ENCODE peak calls at places on chromosomes 3 and 15, in five cellular contexts. I is fibroblast of lung, H is neural crest cell, R is GM20000, T is glutamatergic neuron. B is an unnamed sample.
A peak's percentile ranks its signal among the peaks of the same experiment; 100 is the strongest.

GRCh38 chr15:59060348-59060747 is 44.6 kb upstream of the CCNB2 start:
- DNase-seq in I (no peak), R (no peak), H (no peak), T (no peak), B (no peak)

GRCh38 chr3:97347780-97348179 is 416.8 kb upstream of the ARL6 start:
- DNase-seq in T (no peak), H (no peak), I (no peak), R (no peak), B (no peak)

GRCh38 chr3:43923101-43923979 is 232.6 kb downstream of the ABHD5 start:
- DNase-seq in I (no peak), H (no peak), R (no peak), T (no peak), B (no peak)

GRCh38 chr3:42192334-42193200 is 73.4 kb downstream of the CCK start:
- DNase-seq in R (peak; percentile 34), H (no peak), I (no peak), T (no peak), B (peak; percentile 62)

GRCh38 chr3:188656196-188656982 is 502.4 kb downstream of the LPP start:
- DNase-seq in I (no peak), H (no peak), T (no peak), R (no peak), B (no peak)

GRCh38 chr3:188051801-188052228 is 102.1 kb upstream of the LPP start:
- DNase-seq in R (no peak), I (peak; percentile 44), H (peak; percentile 8), T (no peak), B (no peak)

GRCh38 chr3:134371542-134372324 is 2.5 kb downstream of the AMOTL2 start:
- DNase-seq in R (no peak), T (no peak), H (no peak), I (no peak), B (no peak)

GRCh38 chr3:31235062-31235704 is 297.5 kb upstream of the STT3B start:
- DNase-seq in H (no peak), I (peak; percentile 9), T (no peak), R (no peak), B (no peak)

GRCh38 chr15:55791576-55792400 is 48.8 kb upstream of the PRTG start:
- DNase-seq in I (peak; percentile 86), R (no peak), H (no peak), T (no peak), B (no peak)

GRCh38 chr15:40914486-40914885 is 14.7 kb upstream of the DLL4 start:
- DNase-seq in T (no peak), H (no peak), I (no peak), R (no peak), B (no peak)

GRCh38 chr3:68306571-68306970 is 625.8 kb downstream of the TAFA4 start:
- DNase-seq in H (peak; percentile 51), I (no peak), T (no peak), R (peak; percentile 8), B (no peak)

GRCh38 chr3:192543163-192543562 is 184.2 kb downstream of the FGF12 start:
- DNase-seq in H (no peak), R (no peak), I (no peak), T (no peak), B (no peak)

GRCh38 chr3:116046350-116046749 is 398.9 kb downstream of the LSAMP start:
- DNase-seq in R (no peak), I (no peak), T (no peak), H (no peak), B (no peak)

GRCh38 chr15:61521961-61522360 is 292.9 kb upstream of the RORA start:
- DNase-seq in I (no peak), H (no peak), R (no peak), T (no peak), B (no peak)

GRCh38 chr15:66290007-66290406 is 3.4 kb upstream of the DIS3L start:
- DNase-seq in I (no peak), R (no peak), T (no peak), H (no peak), B (no peak)

GRCh38 chr15:66288093-66288492 is 5.3 kb upstream of the DIS3L start:
- DNase-seq in R (no peak), I (no peak), T (no peak), H (no peak), B (no peak)

GRCh38 chr15:66288796-66289195 is 4.6 kb upstream of the DIS3L start:
- DNase-seq in R (no peak), H (no peak), T (no peak), I (peak; percentile 75), B (no peak)

GRCh38 chr15:66285462-66286280 is 7.7 kb upstream of the DIS3L start:
- DNase-seq in T (no peak), I (no peak), R (no peak), H (no peak), B (no peak)

GRCh38 chr15:66287461-66288055 is 5.8 kb upstream of the DIS3L start:
- DNase-seq in H (no peak), I (peak; percentile 50), T (no peak), R (peak; percentile 38), B (no peak)
- TF ChIP-seq CTCF in H (peak; percentile 78), I (no peak), T (peak; percentile 77), R (peak; percentile 19), B (peak; percentile 38)

GRCh38 chr15:65623103-65623502 is 1.4 kb downstream of the SLC24A1 start:
- DNase-seq in R (no peak), T (no peak), I (no peak), H (no peak), B (no peak)
- TF ChIP-seq CTCF in R (no peak), T (no peak), I (no peak), H (no peak), B (no peak)

GRCh38 chr3:190252080-190252479 is 70.2 kb downstream of the CLDN1 start:
- DNase-seq in H (no peak), R (no peak), T (no peak), I (peak; percentile 92), B (no peak)

DNA sequence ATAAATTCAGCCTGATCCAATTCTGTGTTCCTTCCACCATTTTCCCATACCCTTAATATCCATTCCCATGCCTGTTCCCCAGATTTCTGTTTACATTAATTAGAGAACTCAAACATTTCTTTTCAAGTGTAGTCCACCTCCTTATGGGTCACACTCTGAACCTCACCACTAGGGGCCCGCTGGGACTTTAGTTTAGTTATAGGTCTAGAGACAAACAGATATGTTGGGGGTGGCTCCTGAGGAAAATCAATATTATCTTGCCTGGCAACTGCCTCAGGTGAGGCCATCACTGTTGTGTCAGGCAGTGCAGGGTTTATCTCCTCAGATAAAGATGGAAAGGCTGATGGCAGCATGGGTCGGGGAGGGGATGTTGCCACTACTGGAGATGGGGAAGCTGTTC is 72.8 kb downstream of the CLDN1 start:
- DNase-seq in T (no peak), H (no peak), I (no peak), R (no peak), B (no peak)
- TF ChIP-seq CTCF in T (no peak), H (peak; percentile 16), I (no peak), R (no peak), B (peak; percentile 20)

GRCh38 chr3:40179016-40179415 is 130.5 kb upstream of the EIF1B start:
- DNase-seq in T (peak; percentile 85), H (peak; percentile 74), I (peak; percentile 66), R (peak; percentile 54), B (no peak)

GRCh38 chr3:40178012-40178594 is 131.4 kb upstream of the EIF1B start:
- DNase-seq in R (no peak), T (no peak), I (no peak), H (no peak), B (no peak)

GRCh38 chr3:40185029-40185695 is 124.3 kb upstream of the EIF1B start:
- DNase-seq in R (peak; percentile 33), I (no peak), T (no peak), H (no peak), B (peak; percentile 42)

GRCh38 chr3:40186508-40186907 is 123.0 kb upstream of the EIF1B start:
- DNase-seq in H (no peak), I (no peak), R (no peak), T (no peak), B (no peak)

DNA sequence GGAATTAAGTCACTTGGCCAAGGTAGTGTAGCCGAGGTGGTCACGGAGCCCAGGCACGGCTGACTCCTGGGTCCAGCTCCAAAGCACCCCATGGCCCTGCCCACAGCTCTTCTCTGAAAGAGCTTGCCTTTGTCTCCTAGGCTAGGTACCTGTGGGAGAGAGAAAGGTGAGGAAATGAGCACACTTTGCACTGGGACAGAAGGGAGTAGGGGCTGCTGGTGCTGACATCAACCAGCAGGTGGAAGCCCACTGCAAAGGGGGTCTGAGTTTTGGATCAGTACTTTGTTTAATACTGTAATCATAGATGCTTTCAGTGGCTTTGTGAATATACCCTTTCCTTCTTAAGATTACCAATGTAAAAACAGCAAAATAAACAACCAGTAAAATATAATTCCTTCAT is 128.3 kb upstream of the EIF1B start:
- DNase-seq in H (no peak), R (no peak), T (no peak), I (no peak), B (no peak)
- TF ChIP-seq CTCF in H (peak; percentile 20), R (no peak), T (no peak), I (no peak), B (peak; percentile 8)

DNA sequence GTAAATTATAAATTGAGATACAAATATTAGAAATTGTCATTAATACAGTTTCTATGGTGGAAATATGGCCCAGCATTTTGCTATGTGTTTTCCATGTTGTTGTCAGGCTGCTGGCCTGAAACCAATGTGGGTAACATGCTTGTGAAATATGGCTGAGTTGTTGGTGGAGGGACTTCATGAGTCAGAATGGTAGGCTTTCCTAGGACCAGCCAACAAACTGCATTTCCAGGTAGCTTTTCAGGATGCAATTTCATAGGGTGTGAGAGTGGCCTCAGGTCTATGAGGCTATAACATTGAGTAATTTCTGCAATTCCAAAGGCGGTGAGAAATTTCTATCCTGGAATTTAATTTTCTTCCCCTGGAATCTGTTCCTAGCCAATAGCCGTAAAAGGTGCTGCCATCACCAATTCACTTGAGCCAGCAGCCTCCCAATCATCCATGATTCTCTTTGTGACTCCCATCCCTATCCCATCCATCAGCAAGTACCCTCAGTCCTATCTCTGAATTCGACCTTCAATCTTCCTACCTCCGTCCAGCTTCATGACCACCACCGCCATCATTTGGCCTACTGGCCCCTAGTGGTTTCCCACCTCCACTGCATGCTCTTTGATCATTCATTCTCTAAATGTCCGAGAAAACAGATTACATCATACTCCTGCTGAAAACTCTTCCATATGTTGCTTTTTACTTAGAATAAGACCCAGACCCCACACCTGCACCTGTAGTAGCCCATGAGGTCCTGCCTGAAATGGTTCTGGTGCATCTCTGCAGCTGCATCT is 276.6 kb upstream of the CFAP20DC start:
- DNase-seq in T (no peak), R (no peak), I (no peak), H (no peak), B (no peak)
- TF ChIP-seq CTCF in T (peak; percentile 55), R (no peak), I (peak; percentile 12), H (peak; percentile 50), B (peak; percentile 50)

DNA sequence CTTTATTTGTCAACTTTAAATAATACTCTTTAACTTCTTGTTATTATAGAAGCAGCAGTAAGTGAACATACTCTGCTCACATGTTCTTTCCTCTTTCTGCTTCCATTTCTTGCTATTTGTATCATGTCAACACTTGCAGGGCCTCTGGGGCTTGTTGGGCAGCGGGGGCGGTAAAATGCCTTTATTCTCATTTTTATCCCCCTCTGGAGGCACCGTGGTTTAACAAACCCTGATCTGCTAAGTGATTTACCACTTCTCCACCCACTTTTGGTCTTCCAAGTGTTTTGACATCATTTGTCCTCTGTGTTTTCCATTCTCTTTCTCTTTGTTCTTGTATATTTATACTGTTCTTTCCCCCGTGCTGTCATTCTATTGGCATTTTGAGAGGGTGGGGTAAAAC is 33.9 kb downstream of the SCN10A start:
- DNase-seq in H (no peak), I (no peak), T (no peak), R (no peak), B (no peak)
- TF ChIP-seq CTCF in H (no peak), I (peak; percentile 21), T (no peak), R (no peak), B (no peak)